ENCODE peak calls at places on chromosomes 5 and 9, in six cellular contexts. B is neuronal stem cell, G is H9, X is mesenchymal stem cell, N is mesendoderm, L is H1. Y is an unnamed sample.

GRCh38 chr5:14873093-14873492 is 1.5 kb upstream of the ANKH start:
- DNase-seq in N (no peak), X (no peak), G (no peak), L (no peak), B (no peak), Y (no peak)

GRCh38 chr5:93189707-93190120 is 391.3 kb downstream of the NR2F1-AS1 start:
- DNase-seq in X (peak; percentile 92), B (no peak), L (no peak), G (no peak), N (no peak), Y (peak; percentile 97)

GRCh38 chr5:57063773-57064172 is 110.1 kb upstream of the GPBP1 start:
- DNase-seq in X (no peak), N (no peak), G (no peak), L (no peak), B (no peak), Y (no peak)

GRCh38 chr9:128819716-128820664 is 1.7 kb downstream of the ENDOG start:
- DNase-seq in G (no peak), N (peak; percentile 36), B (no peak), L (no peak), X (peak; percentile 80), Y (no peak)

GRCh38 chr9:87959916-87960581 is 14.3 kb downstream of the CDK20 start:
- DNase-seq in X (peak; percentile 54), B (no peak), L (no peak), G (no peak), N (peak; percentile 47), Y (peak; percentile 83)

GRCh38 chr9:16203735-16204573 is 651.1 kb downstream of the CCDC171 start:
- DNase-seq in G (no peak), B (no peak), L (no peak), X (peak; percentile 11), N (no peak), Y (peak; percentile 22)

GRCh38 chr5:1375871-1376850 is 31.3 kb upstream of the CLPTM1L start:
- DNase-seq in X (no peak), N (no peak), L (no peak), B (no peak), G (no peak), Y (no peak)

GRCh38 chr5:120614512-120614911 is 150.4 kb downstream of the PRR16 start:
- DNase-seq in X (peak; percentile 67), B (no peak), L (no peak), G (no peak), N (no peak), Y (peak; percentile 70)

GRCh38 chr9:133888779-133889491 is 103.2 kb downstream of the VAV2 start:
- DNase-seq in B (no peak), L (no peak), N (no peak), X (no peak), G (no peak), Y (no peak)

GRCh38 chr5:178261666-178262600 is 29.3 kb upstream of the PHYKPL start:
- DNase-seq in B (no peak), X (no peak), L (no peak), N (peak; percentile 47), G (no peak), Y (no peak)

GRCh38 chr9:115593587-115594091 is 475.7 kb upstream of the TNC start:
- DNase-seq in B (peak; percentile 53), L (no peak), G (peak; percentile 36), N (peak; percentile 65), X (peak; percentile 74), Y (peak; percentile 78)

GRCh38 chr9:82327641-82328040 is 339.1 kb downstream of the SPATA31D1 start:
- DNase-seq in N (no peak), B (no peak), X (no peak), L (no peak), G (no peak), Y (no peak)

GRCh38 chr5:148988328-148988727 is 74.5 kb downstream of the SH3TC2 start:
- DNase-seq in N (no peak), L (no peak), B (no peak), G (no peak), X (no peak), Y (no peak)

GRCh38 chr5:138461343-138462125 is 3.7 kb upstream of the EGR1 start:
- DNase-seq in L (no peak), X (peak; percentile 86), N (peak; percentile 45), G (no peak), B (no peak), Y (peak; percentile 87)

GRCh38 chr5:42756630-42757601 is at the start of gene CCDC152:
- DNase-seq in L (no peak), X (peak; percentile 7), G (peak; percentile 85), N (peak; percentile 72), B (peak; percentile 27), Y (peak; percentile 3)

GRCh38 chr9:110592075-110592830 is 12.7 kb upstream of the SVEP1 start:
- DNase-seq in B (no peak), X (no peak), N (no peak), L (no peak), G (no peak), Y (peak; percentile 31)

GRCh38 chr9:133269537-133270357 is 5.3 kb downstream of the ABO start:
- DNase-seq in X (no peak), N (peak; percentile 38), B (no peak), L (no peak), G (no peak), Y (no peak)

GRCh38 chr9:124869986-124870560 is 8.1 kb downstream of the ARPC5L start:
- DNase-seq in L (no peak), N (no peak), G (no peak), X (peak; percentile 52), B (no peak), Y (peak; percentile 37)

GRCh38 chr5:1763548-1763911 is 36.1 kb downstream of the MRPL36 start:
- DNase-seq in B (peak; percentile 18), L (no peak), X (peak; percentile 64), N (peak; percentile 48), G (peak; percentile 59), Y (peak; percentile 72)

GRCh38 chr9:111661802-111662491 is 542 bp downstream of the GNG10 start:
- DNase-seq in G (peak; percentile 48), N (peak; percentile 68), B (peak; percentile 65), X (peak; percentile 62), L (no peak), Y (peak; percentile 13)

GRCh38 chr5:112183103-112183634 is 235.9 kb downstream of the EPB41L4A start:
- DNase-seq in X (no peak), B (peak; percentile 38), N (peak; percentile 89), L (no peak), G (no peak), Y (no peak)

GRCh38 chr5:68287976-68288755 is 72.6 kb downstream of the PIK3R1 start:
- DNase-seq in L (no peak), X (peak; percentile 72), B (peak; percentile 48), N (peak; percentile 87), G (peak; percentile 57), Y (peak; percentile 37)

GRCh38 chr9:95055851-95056551 is 261.5 kb downstream of the FANCC start:
- DNase-seq in X (peak; percentile 85), N (peak; percentile 68), B (no peak), L (no peak), G (no peak), Y (peak; percentile 77)

GRCh38 chr5:58215364-58215763 is 244.5 kb downstream of the PLK2 start:
- DNase-seq in L (no peak), G (no peak), X (no peak), B (no peak), N (no peak), Y (no peak)
- H2BK5ac ChIP-seq in L (no peak overlapping the region), G (no peak overlapping the region), X (no peak overlapping the region), B (no peak overlapping the region), N (no peak overlapping the region), Y (no peak overlapping the region)

DNA sequence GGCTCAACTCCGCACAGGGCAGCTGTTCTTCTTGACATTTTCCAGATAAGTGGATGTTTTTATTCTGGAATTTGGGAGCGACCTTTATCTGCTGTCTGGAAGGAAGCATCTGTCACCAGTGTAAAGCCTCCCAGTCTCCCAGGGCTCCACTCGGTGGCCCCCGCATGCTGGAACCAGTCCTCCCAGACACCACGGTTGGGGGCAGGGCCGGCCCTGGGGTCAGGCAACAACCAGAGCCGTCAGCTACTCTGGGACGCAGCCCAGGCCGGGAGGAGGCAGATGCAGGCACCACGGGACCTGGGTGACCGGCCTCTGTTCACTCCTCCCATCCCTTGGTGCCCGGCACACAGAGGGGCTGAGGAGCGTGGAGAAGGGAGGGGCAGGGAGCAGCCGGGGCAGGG is 92.8 kb upstream of the ADAMTS2 start:
- DNase-seq in N (no peak), X (peak; percentile 8), G (no peak), B (no peak), L (no peak), Y (no peak)
- H2BK5ac ChIP-seq in N (no peak overlapping the region), X (no peak overlapping the region), G (no peak overlapping the region), B (peak overlapping the region; percentile 19), L (no peak overlapping the region), Y (no peak overlapping the region)

GRCh38 chr9:131738293-131738692 is 1.6 kb downstream of the RAPGEF1 start:
- DNase-seq in G (no peak), L (no peak), N (no peak), X (no peak), B (no peak), Y (no peak)

GRCh38 chr9:131737426-131737825 is 2.5 kb downstream of the RAPGEF1 start:
- DNase-seq in L (no peak), X (no peak), G (no peak), N (no peak), B (no peak), Y (no peak)

GRCh38 chr9:131735238-131736181 is 4.4 kb downstream of the RAPGEF1 start:
- DNase-seq in L (no peak), X (no peak), N (no peak), B (no peak), G (no peak), Y (no peak)

GRCh38 chr9:131734781-131735180 is 5.1 kb downstream of the RAPGEF1 start:
- DNase-seq in X (no peak), G (no peak), N (no peak), L (no peak), B (no peak), Y (no peak)

DNA sequence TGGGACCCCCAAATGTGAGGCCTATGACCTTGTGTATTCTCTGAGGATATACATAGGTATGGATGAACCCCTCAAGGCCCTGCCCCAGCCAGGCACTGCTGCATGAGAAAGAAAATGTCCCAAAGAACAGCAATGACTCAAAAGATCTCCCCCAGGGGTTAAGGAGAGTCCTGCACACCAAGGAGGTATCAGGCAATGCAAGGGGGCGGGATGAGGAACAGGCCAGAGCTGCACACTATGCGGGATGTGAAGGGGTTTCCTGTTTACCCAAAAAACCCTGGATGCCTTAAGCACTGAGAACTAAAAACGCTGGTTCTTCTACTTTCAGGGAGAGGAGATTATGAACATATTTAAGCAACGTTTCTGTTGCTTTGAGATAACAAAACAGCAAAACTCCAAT is 3.4 kb downstream of the RAPGEF1 start:
- DNase-seq in L (no peak), B (no peak), N (no peak), G (no peak), X (no peak), Y (no peak)
- H2BK5ac ChIP-seq in L (no peak overlapping the region), B (no peak overlapping the region), N (no peak overlapping the region), G (no peak overlapping the region), X (no peak overlapping the region), Y (no peak overlapping the region)

GRCh38 chr5:126780165-126780827 is 3.4 kb downstream of the LMNB1 start:
- DNase-seq in L (no peak), X (peak; percentile 80), G (peak; percentile 39), N (peak; percentile 80), B (peak; percentile 39), Y (peak; percentile 81)

GRCh38 chr5:126776499-126777256 is at the start of gene LMNB1:
- DNase-seq in N (peak; percentile 99), G (peak; percentile 98), X (peak; percentile 95), B (peak; percentile 96), L (peak; percentile 93), Y (peak; percentile 94)

GRCh38 chr5:126777257-126777973 is 479 bp downstream of the LMNB1 start:
- DNase-seq in X (peak; percentile 80), B (peak; percentile 51), N (peak; percentile 75), G (peak; percentile 41), L (no peak), Y (peak; percentile 61)

GRCh38 chr5:126778675-126779403 is 1.9 kb downstream of the LMNB1 start:
- DNase-seq in X (no peak), L (no peak), B (peak; percentile 18), N (peak; percentile 54), G (no peak), Y (no peak)

GRCh38 chr5:126777974-126778674 is 1.2 kb downstream of the LMNB1 start:
- DNase-seq in B (peak; percentile 91), N (peak; percentile 98), G (peak; percentile 97), L (peak; percentile 91), X (peak; percentile 97), Y (peak; percentile 95)
- H2BK5ac ChIP-seq in B (peak overlapping the region; percentile 93), N (peak overlapping the region; percentile 96), G (no peak overlapping the region), L (peak overlapping the region; percentile 99), X (no peak overlapping the region), Y (peak overlapping the region; percentile 83)

Y was measured in IMR-90.